ENCODE peak calls at places on chromosomes 16 and 17, in seven cellular contexts. One of them, this sample, is unnamed.

GRCh38 chr16:25066747-25067631 is 44.6 kb upstream of the LCMT1 start:
- DNase-seq in psoas muscle: peak
- DNase-seq in body of pancreas: peak
- DNase-seq in adrenal gland: peak
- DNase-seq in mammary epithelial cell: peak
- DNase-seq in Peyer's patch: peak
- DNase-seq in colonic mucosa: peak
- DNase-seq in this sample: no peak

GRCh38 chr16:85535352-85536072 is 77.6 kb upstream of the GSE1 start:
- DNase-seq in psoas muscle: no peak
- DNase-seq in body of pancreas: peak
- DNase-seq in adrenal gland: no peak
- DNase-seq in mammary epithelial cell: no peak
- DNase-seq in Peyer's patch: peak
- DNase-seq in colonic mucosa: peak
- DNase-seq in this sample: no peak

GRCh38 chr16:69745232-69745612 is 9.5 kb downstream of the NOB1 start:
- DNase-seq in psoas muscle: no peak
- DNase-seq in body of pancreas: no peak
- DNase-seq in adrenal gland: no peak
- DNase-seq in mammary epithelial cell: no peak
- DNase-seq in Peyer's patch: no peak
- DNase-seq in colonic mucosa: no peak
- DNase-seq in this sample: no peak

GRCh38 chr16:85998868-85999729 is 100.1 kb downstream of the IRF8 start:
- DNase-seq in psoas muscle: no peak
- DNase-seq in body of pancreas: no peak
- DNase-seq in adrenal gland: no peak
- DNase-seq in mammary epithelial cell: peak
- DNase-seq in Peyer's patch: no peak
- DNase-seq in colonic mucosa: no peak
- DNase-seq in this sample: no peak

GRCh38 chr16:29744541-29745101 is 1.2 kb downstream of the C16orf54 start:
- DNase-seq in psoas muscle: no peak
- DNase-seq in body of pancreas: no peak
- DNase-seq in adrenal gland: no peak
- DNase-seq in mammary epithelial cell: no peak
- DNase-seq in Peyer's patch: no peak
- DNase-seq in colonic mucosa: no peak
- DNase-seq in this sample: no peak

GRCh38 chr17:1709971-1710806 is at the start of gene TLCD2:
- DNase-seq in psoas muscle: peak
- DNase-seq in body of pancreas: peak
- DNase-seq in adrenal gland: peak
- DNase-seq in mammary epithelial cell: peak
- DNase-seq in Peyer's patch: peak
- DNase-seq in colonic mucosa: peak
- DNase-seq in this sample: no peak

GRCh38 chr17:20961551-20961950 is 81.3 kb downstream of the USP22 start:
- DNase-seq in psoas muscle: no peak
- DNase-seq in body of pancreas: no peak
- DNase-seq in adrenal gland: no peak
- DNase-seq in mammary epithelial cell: peak
- DNase-seq in Peyer's patch: no peak
- DNase-seq in colonic mucosa: no peak
- DNase-seq in this sample: peak

GRCh38 chr17:37710344-37710886 is 34.4 kb downstream of the HNF1B start:
- DNase-seq in psoas muscle: no peak
- DNase-seq in body of pancreas: peak
- DNase-seq in adrenal gland: no peak
- DNase-seq in mammary epithelial cell: no peak
- DNase-seq in Peyer's patch: peak
- DNase-seq in colonic mucosa: peak
- DNase-seq in this sample: no peak

GRCh38 chr17:17926036-17926435 is 46.2 kb downstream of the TOM1L2 start:
- DNase-seq in psoas muscle: no peak
- DNase-seq in body of pancreas: no peak
- DNase-seq in adrenal gland: no peak
- DNase-seq in mammary epithelial cell: no peak
- DNase-seq in Peyer's patch: no peak
- DNase-seq in colonic mucosa: no peak
- DNase-seq in this sample: no peak

GRCh38 chr17:28416703-28417311 is 10.8 kb upstream of the SLC46A1 start:
- DNase-seq in psoas muscle: no peak
- DNase-seq in body of pancreas: peak
- DNase-seq in adrenal gland: peak
- DNase-seq in mammary epithelial cell: peak
- DNase-seq in Peyer's patch: peak
- DNase-seq in colonic mucosa: peak
- DNase-seq in this sample: peak

GRCh38 chr17:80980397-80981061 is 11.1 kb upstream of the CHMP6 start:
- DNase-seq in psoas muscle: no peak
- DNase-seq in body of pancreas: no peak
- DNase-seq in adrenal gland: no peak
- DNase-seq in mammary epithelial cell: peak
- DNase-seq in Peyer's patch: no peak
- DNase-seq in colonic mucosa: no peak
- DNase-seq in this sample: peak

GRCh38 chr17:18187816-18188761 is 4.5 kb downstream of the ALKBH5 start:
- DNase-seq in psoas muscle: no peak
- DNase-seq in body of pancreas: no peak
- DNase-seq in adrenal gland: peak
- DNase-seq in mammary epithelial cell: peak
- DNase-seq in Peyer's patch: no peak
- DNase-seq in colonic mucosa: no peak
- DNase-seq in this sample: no peak

GRCh38 chr16:72551649-72552048 is 379.7 kb upstream of the PMFBP1 start:
- DNase-seq in psoas muscle: no peak
- DNase-seq in body of pancreas: no peak
- DNase-seq in adrenal gland: no peak
- DNase-seq in mammary epithelial cell: no peak
- DNase-seq in Peyer's patch: no peak
- DNase-seq in colonic mucosa: no peak
- DNase-seq in this sample: no peak

GRCh38 chr17:46774108-46774737 is 44.3 kb downstream of the WNT3 start:
- DNase-seq in psoas muscle: no peak
- DNase-seq in body of pancreas: no peak
- DNase-seq in adrenal gland: no peak
- DNase-seq in mammary epithelial cell: no peak
- DNase-seq in Peyer's patch: no peak
- DNase-seq in colonic mucosa: no peak
- DNase-seq in this sample: no peak

GRCh38 chr17:57324646-57325045 is 68.3 kb downstream of the MSI2 start:
- DNase-seq in psoas muscle: no peak
- DNase-seq in body of pancreas: no peak
- DNase-seq in adrenal gland: no peak
- DNase-seq in mammary epithelial cell: no peak
- DNase-seq in Peyer's patch: no peak
- DNase-seq in colonic mucosa: no peak
- DNase-seq in this sample: no peak

GRCh38 chr17:82222816-82223215 is 6.0 kb upstream of the SLC16A3 start:
- DNase-seq in psoas muscle: no peak
- DNase-seq in body of pancreas: no peak
- DNase-seq in adrenal gland: no peak
- DNase-seq in mammary epithelial cell: no peak
- DNase-seq in Peyer's patch: no peak
- DNase-seq in colonic mucosa: no peak
- DNase-seq in this sample: no peak

GRCh38 chr16:87828071-87828971 is 41.0 kb downstream of the SLC7A5 start:
- DNase-seq in psoas muscle: no peak
- DNase-seq in body of pancreas: peak
- DNase-seq in adrenal gland: no peak
- DNase-seq in mammary epithelial cell: peak
- DNase-seq in Peyer's patch: no peak
- DNase-seq in colonic mucosa: no peak
- DNase-seq in this sample: peak

GRCh38 chr17:8366231-8366630 is 10.3 kb downstream of the KRABD2 start:
- DNase-seq in psoas muscle: no peak
- DNase-seq in body of pancreas: no peak
- DNase-seq in adrenal gland: peak
- DNase-seq in mammary epithelial cell: no peak
- DNase-seq in Peyer's patch: no peak
- DNase-seq in colonic mucosa: no peak
- DNase-seq in this sample: no peak

GRCh38 chr17:28951991-28952975 is 965 bp upstream of the PHF12 start:
- DNase-seq in psoas muscle: peak
- DNase-seq in body of pancreas: peak
- DNase-seq in adrenal gland: peak
- DNase-seq in mammary epithelial cell: peak
- DNase-seq in Peyer's patch: peak
- DNase-seq in colonic mucosa: peak
- DNase-seq in this sample: peak

GRCh38 chr17:81332949-81333570 is 38.0 kb upstream of the SLC38A10 start:
- DNase-seq in psoas muscle: peak
- DNase-seq in body of pancreas: no peak
- DNase-seq in adrenal gland: no peak
- DNase-seq in mammary epithelial cell: no peak
- DNase-seq in Peyer's patch: no peak
- DNase-seq in colonic mucosa: no peak
- DNase-seq in this sample: no peak

GRCh38 chr17:45719335-45720071 is 64.6 kb upstream of the CRHR1 start:
- DNase-seq in psoas muscle: no peak
- DNase-seq in body of pancreas: no peak
- DNase-seq in adrenal gland: no peak
- DNase-seq in mammary epithelial cell: peak
- DNase-seq in Peyer's patch: no peak
- DNase-seq in colonic mucosa: no peak
- DNase-seq in this sample: no peak

GRCh38 chr17:28703552-28704218 is 8.0 kb downstream of the PROCA1 start:
- DNase-seq in psoas muscle: no peak
- DNase-seq in body of pancreas: no peak
- DNase-seq in adrenal gland: no peak
- DNase-seq in mammary epithelial cell: no peak
- DNase-seq in Peyer's patch: no peak
- DNase-seq in colonic mucosa: no peak
- DNase-seq in this sample: no peak

GRCh38 chr16:63856537-63856936 is 1265.3 kb downstream of the CDH11 start:
- DNase-seq in psoas muscle: no peak
- DNase-seq in body of pancreas: no peak
- DNase-seq in adrenal gland: no peak
- DNase-seq in mammary epithelial cell: no peak
- DNase-seq in Peyer's patch: no peak
- DNase-seq in colonic mucosa: no peak
- DNase-seq in this sample: no peak

DNA sequence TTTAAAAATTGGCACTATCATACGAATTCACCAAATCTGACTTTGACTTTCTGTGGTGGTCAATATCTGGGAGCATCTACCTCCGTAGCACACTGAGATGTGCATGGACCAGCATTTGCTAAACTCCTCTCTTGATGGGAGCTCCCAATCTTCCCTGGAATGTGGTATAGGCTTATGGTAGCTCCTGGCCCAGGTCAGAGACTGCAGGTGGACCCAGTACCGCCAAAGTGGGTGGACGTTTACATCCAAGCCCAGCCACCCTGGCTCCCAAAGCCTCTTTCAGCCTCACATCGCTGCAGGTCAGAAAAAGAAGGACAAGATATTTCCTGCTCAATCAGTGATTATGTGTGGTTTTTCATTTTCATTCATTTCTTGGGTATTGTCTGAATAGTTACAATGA is 43.1 kb upstream of the NKD1 start:
- DNase-seq in psoas muscle: no peak
- DNase-seq in body of pancreas: no peak
- DNase-seq in adrenal gland: no peak
- DNase-seq in mammary epithelial cell: no peak
- DNase-seq in Peyer's patch: no peak
- DNase-seq in colonic mucosa: no peak
- DNase-seq in this sample: no peak
- H3K27ac ChIP-seq in psoas muscle: no peak
- H3K27ac ChIP-seq in body of pancreas: no peak
- H3K27ac ChIP-seq in adrenal gland: no peak
- H3K27ac ChIP-seq in mammary epithelial cell: no peak
- H3K27ac ChIP-seq in Peyer's patch: no peak
- H3K27ac ChIP-seq in colonic mucosa: no peak
- H3K27ac ChIP-seq in this sample: no peak

DNA sequence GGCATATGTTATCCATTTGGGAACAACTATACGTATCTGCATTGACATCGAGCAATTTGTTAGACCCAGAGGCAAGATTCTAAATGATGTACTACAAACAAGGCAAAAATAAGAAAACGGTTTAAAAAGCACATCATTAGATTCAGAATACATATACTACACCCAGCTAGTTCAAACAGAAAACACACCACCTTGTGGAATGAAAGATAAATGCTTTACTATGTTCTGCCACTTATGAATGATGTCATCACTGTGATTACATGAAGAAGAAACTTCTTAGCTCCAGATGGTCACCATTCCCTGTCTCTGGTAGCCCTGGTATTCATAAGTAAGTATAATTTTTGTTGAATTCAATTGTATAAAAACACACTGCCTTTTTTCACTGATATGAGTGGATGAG is 7.8 kb downstream of the NACA2 start:
- DNase-seq in psoas muscle: no peak
- DNase-seq in body of pancreas: no peak
- DNase-seq in adrenal gland: no peak
- DNase-seq in mammary epithelial cell: peak
- DNase-seq in Peyer's patch: no peak
- DNase-seq in colonic mucosa: no peak
- DNase-seq in this sample: no peak
- H3K27ac ChIP-seq in psoas muscle: no peak
- H3K27ac ChIP-seq in body of pancreas: no peak
- H3K27ac ChIP-seq in adrenal gland: no peak
- H3K27ac ChIP-seq in mammary epithelial cell: no peak
- H3K27ac ChIP-seq in Peyer's patch: no peak
- H3K27ac ChIP-seq in colonic mucosa: no peak
- H3K27ac ChIP-seq in this sample: no peak

GRCh38 chr16:23140082-23140481 is 9.2 kb downstream of the USP31 start:
- DNase-seq in psoas muscle: no peak
- DNase-seq in body of pancreas: no peak
- DNase-seq in adrenal gland: no peak
- DNase-seq in mammary epithelial cell: no peak
- DNase-seq in Peyer's patch: no peak
- DNase-seq in colonic mucosa: no peak
- DNase-seq in this sample: no peak

GRCh38 chr16:23141959-23142740 is 7.1 kb downstream of the USP31 start:
- DNase-seq in psoas muscle: no peak
- DNase-seq in body of pancreas: no peak
- DNase-seq in adrenal gland: no peak
- DNase-seq in mammary epithelial cell: peak
- DNase-seq in Peyer's patch: no peak
- DNase-seq in colonic mucosa: no peak
- DNase-seq in this sample: no peak

GRCh38 chr16:23143391-23143790 is 5.9 kb downstream of the USP31 start:
- DNase-seq in psoas muscle: no peak
- DNase-seq in body of pancreas: no peak
- DNase-seq in adrenal gland: no peak
- DNase-seq in mammary epithelial cell: no peak
- DNase-seq in Peyer's patch: no peak
- DNase-seq in colonic mucosa: no peak
- DNase-seq in this sample: no peak

GRCh38 chr16:23141500-23141899 is 7.8 kb downstream of the USP31 start:
- DNase-seq in psoas muscle: no peak
- DNase-seq in body of pancreas: no peak
- DNase-seq in adrenal gland: no peak
- DNase-seq in mammary epithelial cell: no peak
- DNase-seq in Peyer's patch: no peak
- DNase-seq in colonic mucosa: no peak
- DNase-seq in this sample: no peak

GRCh38 chr16:23141033-23141432 is 8.2 kb downstream of the USP31 start:
- DNase-seq in psoas muscle: no peak
- DNase-seq in body of pancreas: no peak
- DNase-seq in adrenal gland: no peak
- DNase-seq in mammary epithelial cell: no peak
- DNase-seq in Peyer's patch: no peak
- DNase-seq in colonic mucosa: no peak
- DNase-seq in this sample: no peak
- H3K27ac ChIP-seq in psoas muscle: no peak
- H3K27ac ChIP-seq in body of pancreas: no peak
- H3K27ac ChIP-seq in adrenal gland: no peak
- H3K27ac ChIP-seq in mammary epithelial cell: no peak
- H3K27ac ChIP-seq in Peyer's patch: no peak
- H3K27ac ChIP-seq in colonic mucosa: no peak
- H3K27ac ChIP-seq in this sample: peak

GRCh38 chr17:61395983-61396585 is 3.6 kb upstream of the TBX2 start:
- DNase-seq in psoas muscle: peak
- DNase-seq in body of pancreas: no peak
- DNase-seq in adrenal gland: no peak
- DNase-seq in mammary epithelial cell: no peak
- DNase-seq in Peyer's patch: no peak
- DNase-seq in colonic mucosa: no peak
- DNase-seq in this sample: no peak
- H3K27ac ChIP-seq in psoas muscle: peak
- H3K27ac ChIP-seq in body of pancreas: no peak
- H3K27ac ChIP-seq in adrenal gland: no peak
- H3K27ac ChIP-seq in mammary epithelial cell: no peak
- H3K27ac ChIP-seq in Peyer's patch: peak
- H3K27ac ChIP-seq in colonic mucosa: peak
- H3K27ac ChIP-seq in this sample: no peak